ENCODE peak calls at places on chromosomes 16 and 17, in ten cellular contexts. One of them, this sample, is unnamed.

GRCh38 chr17:34412965-34413441 is 50.0 kb upstream of the CCL1 start:
- DNase-seq in osteocyte: no peak
- DNase-seq in cardiac fibroblast: peak
- DNase-seq in activated T-helper 2 cell treated with anti-CD3 and anti-CD28 coated beads, Interferon-gamma antibody, Interleukin-2, Interleukin-4, amounts not matched to agents 10 μg/mL and 5 μg/mL and 100 μg/mL, durations not matched to agents 14 hours and 24 hours and 36 hours: no peak
- DNase-seq in NCI-H510A treated with DMSO at 0.1 percent for 48 hours: no peak
- DNase-seq in fibroblast of pulmonary artery: peak
- DNase-seq in lower leg skin: no peak
- DNase-seq in NCI-H774: no peak
- DNase-seq in NCI-H2171: no peak
- DNase-seq in DND-41: no peak
- DNase-seq in this sample: no peak

GRCh38 chr17:36749493-36749892 is 148.1 kb downstream of the MRM1 start:
- DNase-seq in osteocyte: no peak
- DNase-seq in cardiac fibroblast: no peak
- DNase-seq in activated T-helper 2 cell treated with anti-CD3 and anti-CD28 coated beads, Interferon-gamma antibody, Interleukin-2, Interleukin-4, amounts not matched to agents 10 μg/mL and 5 μg/mL and 100 μg/mL, durations not matched to agents 14 hours and 24 hours and 36 hours: no peak
- DNase-seq in NCI-H510A treated with DMSO at 0.1 percent for 48 hours: no peak
- DNase-seq in fibroblast of pulmonary artery: no peak
- DNase-seq in lower leg skin: no peak
- DNase-seq in NCI-H774: no peak
- DNase-seq in NCI-H2171: no peak
- DNase-seq in DND-41: no peak
- DNase-seq in this sample: no peak

GRCh38 chr16:25707982-25708583 is 16.3 kb downstream of the HS3ST4 start:
- DNase-seq in osteocyte: no peak
- DNase-seq in cardiac fibroblast: peak
- DNase-seq in activated T-helper 2 cell treated with anti-CD3 and anti-CD28 coated beads, Interferon-gamma antibody, Interleukin-2, Interleukin-4, amounts not matched to agents 10 μg/mL and 5 μg/mL and 100 μg/mL, durations not matched to agents 14 hours and 24 hours and 36 hours: no peak
- DNase-seq in NCI-H510A treated with DMSO at 0.1 percent for 48 hours: peak
- DNase-seq in fibroblast of pulmonary artery: peak
- DNase-seq in lower leg skin: no peak
- DNase-seq in NCI-H774: no peak
- DNase-seq in NCI-H2171: no peak
- DNase-seq in DND-41: peak
- DNase-seq in this sample: no peak

GRCh38 chr17:75909812-75910274 is 5.2 kb upstream of the MRPL38 start:
- DNase-seq in osteocyte: no peak
- DNase-seq in cardiac fibroblast: no peak
- DNase-seq in activated T-helper 2 cell treated with anti-CD3 and anti-CD28 coated beads, Interferon-gamma antibody, Interleukin-2, Interleukin-4, amounts not matched to agents 10 μg/mL and 5 μg/mL and 100 μg/mL, durations not matched to agents 14 hours and 24 hours and 36 hours: no peak
- DNase-seq in NCI-H510A treated with DMSO at 0.1 percent for 48 hours: peak
- DNase-seq in fibroblast of pulmonary artery: no peak
- DNase-seq in lower leg skin: no peak
- DNase-seq in NCI-H774: peak
- DNase-seq in NCI-H2171: peak
- DNase-seq in DND-41: peak
- DNase-seq in this sample: no peak

GRCh38 chr17:78847052-78847451 is 6.4 kb upstream of the USP36 start:
- DNase-seq in osteocyte: no peak
- DNase-seq in cardiac fibroblast: no peak
- DNase-seq in activated T-helper 2 cell treated with anti-CD3 and anti-CD28 coated beads, Interferon-gamma antibody, Interleukin-2, Interleukin-4, amounts not matched to agents 10 μg/mL and 5 μg/mL and 100 μg/mL, durations not matched to agents 14 hours and 24 hours and 36 hours: no peak
- DNase-seq in NCI-H510A treated with DMSO at 0.1 percent for 48 hours: no peak
- DNase-seq in fibroblast of pulmonary artery: no peak
- DNase-seq in lower leg skin: no peak
- DNase-seq in NCI-H774: no peak
- DNase-seq in NCI-H2171: no peak
- DNase-seq in DND-41: no peak
- DNase-seq in this sample: no peak

GRCh38 chr16:85209526-85210121 is 97.4 kb upstream of the CIBAR2 start:
- DNase-seq in osteocyte: no peak
- DNase-seq in cardiac fibroblast: no peak
- DNase-seq in activated T-helper 2 cell treated with anti-CD3 and anti-CD28 coated beads, Interferon-gamma antibody, Interleukin-2, Interleukin-4, amounts not matched to agents 10 μg/mL and 5 μg/mL and 100 μg/mL, durations not matched to agents 14 hours and 24 hours and 36 hours: no peak
- DNase-seq in NCI-H510A treated with DMSO at 0.1 percent for 48 hours: no peak
- DNase-seq in fibroblast of pulmonary artery: no peak
- DNase-seq in lower leg skin: no peak
- DNase-seq in NCI-H774: no peak
- DNase-seq in NCI-H2171: no peak
- DNase-seq in DND-41: no peak
- DNase-seq in this sample: no peak

GRCh38 chr17:82374626-82375331 is 3.2 kb downstream of the UTS2R start:
- DNase-seq in osteocyte: no peak
- DNase-seq in cardiac fibroblast: no peak
- DNase-seq in activated T-helper 2 cell treated with anti-CD3 and anti-CD28 coated beads, Interferon-gamma antibody, Interleukin-2, Interleukin-4, amounts not matched to agents 10 μg/mL and 5 μg/mL and 100 μg/mL, durations not matched to agents 14 hours and 24 hours and 36 hours: no peak
- DNase-seq in NCI-H510A treated with DMSO at 0.1 percent for 48 hours: peak
- DNase-seq in fibroblast of pulmonary artery: no peak
- DNase-seq in lower leg skin: no peak
- DNase-seq in NCI-H774: no peak
- DNase-seq in NCI-H2171: no peak
- DNase-seq in DND-41: no peak
- DNase-seq in this sample: no peak

GRCh38 chr16:17467923-17468540 is 2.7 kb downstream of the XYLT1 start:
- DNase-seq in osteocyte: no peak
- DNase-seq in cardiac fibroblast: peak
- DNase-seq in activated T-helper 2 cell treated with anti-CD3 and anti-CD28 coated beads, Interferon-gamma antibody, Interleukin-2, Interleukin-4, amounts not matched to agents 10 μg/mL and 5 μg/mL and 100 μg/mL, durations not matched to agents 14 hours and 24 hours and 36 hours: peak
- DNase-seq in NCI-H510A treated with DMSO at 0.1 percent for 48 hours: peak
- DNase-seq in fibroblast of pulmonary artery: peak
- DNase-seq in lower leg skin: peak
- DNase-seq in NCI-H774: peak
- DNase-seq in NCI-H2171: no peak
- DNase-seq in DND-41: peak
- DNase-seq in this sample: peak

GRCh38 chr17:44941712-44942331 is 5.8 kb downstream of the KIF18B start:
- DNase-seq in osteocyte: no peak
- DNase-seq in cardiac fibroblast: no peak
- DNase-seq in activated T-helper 2 cell treated with anti-CD3 and anti-CD28 coated beads, Interferon-gamma antibody, Interleukin-2, Interleukin-4, amounts not matched to agents 10 μg/mL and 5 μg/mL and 100 μg/mL, durations not matched to agents 14 hours and 24 hours and 36 hours: no peak
- DNase-seq in NCI-H510A treated with DMSO at 0.1 percent for 48 hours: peak
- DNase-seq in fibroblast of pulmonary artery: no peak
- DNase-seq in lower leg skin: no peak
- DNase-seq in NCI-H774: no peak
- DNase-seq in NCI-H2171: no peak
- DNase-seq in DND-41: no peak
- DNase-seq in this sample: no peak

GRCh38 chr17:1077536-1078061 is 80.7 kb downstream of the TIMM22 start:
- DNase-seq in osteocyte: no peak
- DNase-seq in cardiac fibroblast: no peak
- DNase-seq in activated T-helper 2 cell treated with anti-CD3 and anti-CD28 coated beads, Interferon-gamma antibody, Interleukin-2, Interleukin-4, amounts not matched to agents 10 μg/mL and 5 μg/mL and 100 μg/mL, durations not matched to agents 14 hours and 24 hours and 36 hours: no peak
- DNase-seq in NCI-H510A treated with DMSO at 0.1 percent for 48 hours: no peak
- DNase-seq in fibroblast of pulmonary artery: no peak
- DNase-seq in lower leg skin: no peak
- DNase-seq in NCI-H774: no peak
- DNase-seq in NCI-H2171: no peak
- DNase-seq in DND-41: no peak
- DNase-seq in this sample: no peak

GRCh38 chr16:53913082-53913870 is 209.3 kb downstream of the FTO start:
- DNase-seq in osteocyte: no peak
- DNase-seq in cardiac fibroblast: peak
- DNase-seq in activated T-helper 2 cell treated with anti-CD3 and anti-CD28 coated beads, Interferon-gamma antibody, Interleukin-2, Interleukin-4, amounts not matched to agents 10 μg/mL and 5 μg/mL and 100 μg/mL, durations not matched to agents 14 hours and 24 hours and 36 hours: no peak
- DNase-seq in NCI-H510A treated with DMSO at 0.1 percent for 48 hours: no peak
- DNase-seq in fibroblast of pulmonary artery: peak
- DNase-seq in lower leg skin: no peak
- DNase-seq in NCI-H774: no peak
- DNase-seq in NCI-H2171: no peak
- DNase-seq in DND-41: peak
- DNase-seq in this sample: no peak

GRCh38 chr17:78358538-78359215 is 1.2 kb downstream of the SOCS3 start:
- DNase-seq in osteocyte: no peak
- DNase-seq in cardiac fibroblast: peak
- DNase-seq in activated T-helper 2 cell treated with anti-CD3 and anti-CD28 coated beads, Interferon-gamma antibody, Interleukin-2, Interleukin-4, amounts not matched to agents 10 μg/mL and 5 μg/mL and 100 μg/mL, durations not matched to agents 14 hours and 24 hours and 36 hours: peak
- DNase-seq in NCI-H510A treated with DMSO at 0.1 percent for 48 hours: no peak
- DNase-seq in fibroblast of pulmonary artery: peak
- DNase-seq in lower leg skin: no peak
- DNase-seq in NCI-H774: no peak
- DNase-seq in NCI-H2171: no peak
- DNase-seq in DND-41: no peak
- DNase-seq in this sample: no peak

GRCh38 chr17:2343421-2343820 is 6.1 kb downstream of the SGSM2 start:
- DNase-seq in osteocyte: no peak
- DNase-seq in cardiac fibroblast: no peak
- DNase-seq in activated T-helper 2 cell treated with anti-CD3 and anti-CD28 coated beads, Interferon-gamma antibody, Interleukin-2, Interleukin-4, amounts not matched to agents 10 μg/mL and 5 μg/mL and 100 μg/mL, durations not matched to agents 14 hours and 24 hours and 36 hours: no peak
- DNase-seq in NCI-H510A treated with DMSO at 0.1 percent for 48 hours: peak
- DNase-seq in fibroblast of pulmonary artery: no peak
- DNase-seq in lower leg skin: peak
- DNase-seq in NCI-H774: no peak
- DNase-seq in NCI-H2171: no peak
- DNase-seq in DND-41: no peak
- DNase-seq in this sample: no peak

GRCh38 chr17:7237761-7238417 is 1.4 kb downstream of the PHF23 start:
- DNase-seq in osteocyte: peak
- DNase-seq in cardiac fibroblast: peak
- DNase-seq in activated T-helper 2 cell treated with anti-CD3 and anti-CD28 coated beads, Interferon-gamma antibody, Interleukin-2, Interleukin-4, amounts not matched to agents 10 μg/mL and 5 μg/mL and 100 μg/mL, durations not matched to agents 14 hours and 24 hours and 36 hours: peak
- DNase-seq in NCI-H510A treated with DMSO at 0.1 percent for 48 hours: peak
- DNase-seq in fibroblast of pulmonary artery: peak
- DNase-seq in lower leg skin: peak
- DNase-seq in NCI-H774: peak
- DNase-seq in NCI-H2171: peak
- DNase-seq in DND-41: peak
- DNase-seq in this sample: no peak

GRCh38 chr16:72963921-72964320 is 84.0 kb downstream of the ZFHX3 start:
- DNase-seq in osteocyte: no peak
- DNase-seq in cardiac fibroblast: peak
- DNase-seq in activated T-helper 2 cell treated with anti-CD3 and anti-CD28 coated beads, Interferon-gamma antibody, Interleukin-2, Interleukin-4, amounts not matched to agents 10 μg/mL and 5 μg/mL and 100 μg/mL, durations not matched to agents 14 hours and 24 hours and 36 hours: no peak
- DNase-seq in NCI-H510A treated with DMSO at 0.1 percent for 48 hours: no peak
- DNase-seq in fibroblast of pulmonary artery: peak
- DNase-seq in lower leg skin: no peak
- DNase-seq in NCI-H774: no peak
- DNase-seq in NCI-H2171: no peak
- DNase-seq in DND-41: no peak
- DNase-seq in this sample: no peak

GRCh38 chr16:11250091-11250785 is 5.8 kb downstream of the SOCS1 start:
- DNase-seq in osteocyte: no peak
- DNase-seq in cardiac fibroblast: peak
- DNase-seq in activated T-helper 2 cell treated with anti-CD3 and anti-CD28 coated beads, Interferon-gamma antibody, Interleukin-2, Interleukin-4, amounts not matched to agents 10 μg/mL and 5 μg/mL and 100 μg/mL, durations not matched to agents 14 hours and 24 hours and 36 hours: no peak
- DNase-seq in NCI-H510A treated with DMSO at 0.1 percent for 48 hours: peak
- DNase-seq in fibroblast of pulmonary artery: peak
- DNase-seq in lower leg skin: no peak
- DNase-seq in NCI-H774: no peak
- DNase-seq in NCI-H2171: peak
- DNase-seq in DND-41: peak
- DNase-seq in this sample: no peak

GRCh38 chr17:79831367-79832210 is 7.7 kb downstream of the CBX4 start:
- DNase-seq in osteocyte: no peak
- DNase-seq in cardiac fibroblast: no peak
- DNase-seq in activated T-helper 2 cell treated with anti-CD3 and anti-CD28 coated beads, Interferon-gamma antibody, Interleukin-2, Interleukin-4, amounts not matched to agents 10 μg/mL and 5 μg/mL and 100 μg/mL, durations not matched to agents 14 hours and 24 hours and 36 hours: no peak
- DNase-seq in NCI-H510A treated with DMSO at 0.1 percent for 48 hours: no peak
- DNase-seq in fibroblast of pulmonary artery: peak
- DNase-seq in lower leg skin: peak
- DNase-seq in NCI-H774: no peak
- DNase-seq in NCI-H2171: no peak
- DNase-seq in DND-41: no peak
- DNase-seq in this sample: no peak

GRCh38 chr16:79334127-79334526 is 266.4 kb downstream of the MAF start:
- DNase-seq in osteocyte: no peak
- DNase-seq in cardiac fibroblast: no peak
- DNase-seq in activated T-helper 2 cell treated with anti-CD3 and anti-CD28 coated beads, Interferon-gamma antibody, Interleukin-2, Interleukin-4, amounts not matched to agents 10 μg/mL and 5 μg/mL and 100 μg/mL, durations not matched to agents 14 hours and 24 hours and 36 hours: no peak
- DNase-seq in NCI-H510A treated with DMSO at 0.1 percent for 48 hours: no peak
- DNase-seq in fibroblast of pulmonary artery: no peak
- DNase-seq in lower leg skin: peak
- DNase-seq in NCI-H774: no peak
- DNase-seq in NCI-H2171: no peak
- DNase-seq in DND-41: peak
- DNase-seq in this sample: no peak

GRCh38 chr17:58870747-58871146 is 115.1 kb downstream of the PPM1E start:
- DNase-seq in osteocyte: no peak
- DNase-seq in cardiac fibroblast: peak
- DNase-seq in activated T-helper 2 cell treated with anti-CD3 and anti-CD28 coated beads, Interferon-gamma antibody, Interleukin-2, Interleukin-4, amounts not matched to agents 10 μg/mL and 5 μg/mL and 100 μg/mL, durations not matched to agents 14 hours and 24 hours and 36 hours: no peak
- DNase-seq in NCI-H510A treated with DMSO at 0.1 percent for 48 hours: no peak
- DNase-seq in fibroblast of pulmonary artery: peak
- DNase-seq in lower leg skin: no peak
- DNase-seq in NCI-H774: no peak
- DNase-seq in NCI-H2171: no peak
- DNase-seq in DND-41: no peak
- DNase-seq in this sample: no peak

GRCh38 chr17:11391134-11391533 is 150.1 kb downstream of the SHISA6 start:
- DNase-seq in osteocyte: no peak
- DNase-seq in cardiac fibroblast: no peak
- DNase-seq in activated T-helper 2 cell treated with anti-CD3 and anti-CD28 coated beads, Interferon-gamma antibody, Interleukin-2, Interleukin-4, amounts not matched to agents 10 μg/mL and 5 μg/mL and 100 μg/mL, durations not matched to agents 14 hours and 24 hours and 36 hours: no peak
- DNase-seq in NCI-H510A treated with DMSO at 0.1 percent for 48 hours: no peak
- DNase-seq in fibroblast of pulmonary artery: no peak
- DNase-seq in lower leg skin: no peak
- DNase-seq in NCI-H774: no peak
- DNase-seq in NCI-H2171: no peak
- DNase-seq in DND-41: no peak
- DNase-seq in this sample: peak

GRCh38 chr16:19515765-19516164 is 6.1 kb downstream of the GDE1 start:
- DNase-seq in osteocyte: no peak
- DNase-seq in cardiac fibroblast: no peak
- DNase-seq in activated T-helper 2 cell treated with anti-CD3 and anti-CD28 coated beads, Interferon-gamma antibody, Interleukin-2, Interleukin-4, amounts not matched to agents 10 μg/mL and 5 μg/mL and 100 μg/mL, durations not matched to agents 14 hours and 24 hours and 36 hours: no peak
- DNase-seq in NCI-H510A treated with DMSO at 0.1 percent for 48 hours: no peak
- DNase-seq in fibroblast of pulmonary artery: no peak
- DNase-seq in lower leg skin: no peak
- DNase-seq in NCI-H774: no peak
- DNase-seq in NCI-H2171: no peak
- DNase-seq in DND-41: no peak
- DNase-seq in this sample: no peak

GRCh38 chr16:46658925-46659324 is 30.1 kb downstream of the VPS35 start:
- DNase-seq in osteocyte: no peak
- DNase-seq in cardiac fibroblast: no peak
- DNase-seq in activated T-helper 2 cell treated with anti-CD3 and anti-CD28 coated beads, Interferon-gamma antibody, Interleukin-2, Interleukin-4, amounts not matched to agents 10 μg/mL and 5 μg/mL and 100 μg/mL, durations not matched to agents 14 hours and 24 hours and 36 hours: no peak
- DNase-seq in NCI-H510A treated with DMSO at 0.1 percent for 48 hours: no peak
- DNase-seq in fibroblast of pulmonary artery: no peak
- DNase-seq in lower leg skin: no peak
- DNase-seq in NCI-H774: no peak
- DNase-seq in NCI-H2171: no peak
- DNase-seq in DND-41: no peak
- DNase-seq in this sample: no peak

GRCh38 chr16:4306439-4307214 is 9.2 kb upstream of the GLIS2 start:
- DNase-seq in osteocyte: no peak
- DNase-seq in cardiac fibroblast: no peak
- DNase-seq in activated T-helper 2 cell treated with anti-CD3 and anti-CD28 coated beads, Interferon-gamma antibody, Interleukin-2, Interleukin-4, amounts not matched to agents 10 μg/mL and 5 μg/mL and 100 μg/mL, durations not matched to agents 14 hours and 24 hours and 36 hours: no peak
- DNase-seq in NCI-H510A treated with DMSO at 0.1 percent for 48 hours: peak
- DNase-seq in fibroblast of pulmonary artery: no peak
- DNase-seq in lower leg skin: no peak
- DNase-seq in NCI-H774: no peak
- DNase-seq in NCI-H2171: peak
- DNase-seq in DND-41: peak
- DNase-seq in this sample: no peak